ENCODE peak calls at places on chromosomes 1 and 21, in four cellular contexts. V is activated T-helper 1 cell treated with Interleukin-2 at 50 U/mL for 16 hours; H is left ventricle myocardium inferior; A is activated naive CD8-positive, alpha-beta T cell treated with anti-CD3 and anti-CD28 coated beads, Interleukin-2, amount 50 U/mL, for 24 hours. M is an unnamed sample.

GRCh38 chr1:22236900-22237299 is 94.0 kb upstream of the WNT4 start:
- DNase-seq in V (no peak), H (no peak), A (no peak), M (no peak)

GRCh38 chr1:41954533-41954944 is 35.8 kb upstream of the HIVEP3 start:
- DNase-seq in A (no peak), H (no peak), V (no peak), M (no peak)

GRCh38 chr1:201717286-201717685 is 111.7 kb upstream of the IPO9 start:
- DNase-seq in H (no peak), V (no peak), A (no peak), M (no peak)

GRCh38 chr1:198605426-198605825 is 33.4 kb upstream of the PTPRC start:
- DNase-seq in A (peak; percentile 57), H (no peak), V (no peak), M (no peak)

GRCh38 chr1:77469311-77469710 is 187.5 kb downstream of the AK5 start:
- DNase-seq in H (no peak), A (no peak), V (no peak), M (no peak)

GRCh38 chr1:27557596-27558340 is 46.2 kb downstream of the AHDC1 start:
- DNase-seq in A (no peak), V (no peak), H (peak; percentile 24), M (no peak)

GRCh38 chr1:2791027-2791760 is 10.3 kb downstream of the TTC34 start:
- DNase-seq in V (no peak), H (no peak), A (no peak), M (no peak)

GRCh38 chr21:43754948-43755781 is 20.9 kb downstream of the CSTB start:
- DNase-seq in H (no peak), A (no peak), V (no peak), M (no peak)

GRCh38 chr1:225762444-225762843 is 15.2 kb upstream of the SRP9 start:
- DNase-seq in V (no peak), A (no peak), H (no peak), M (no peak)